ENCODE peak calls at places on chromosome 11, in ten cellular contexts. V is IMR-90, D is lung, R is kidney, F is SK-N-SH, M is esophagus squamous epithelium, N is cardiac fibroblast, Q is thoracic aorta, S is BE2C, J is epithelial cell of esophagus. H is an unnamed sample.

GRCh38 chr11:114259551-114259983 is 36.6 kb upstream of the NNMT start:
- DNase-seq in V (no peak), D (no peak), R (no peak), F (no peak), M (no peak), N (no peak), Q (no peak), S (no peak), J (no peak), H (no peak)

GRCh38 chr11:130648601-130649000 is 200.2 kb downstream of the ADAMTS15 start:
- DNase-seq in V (no peak), D (no peak), R (peak), F (no peak), M (no peak), N (peak), Q (no peak), S (no peak), J (no peak), H (no peak)

GRCh38 chr11:73287400-73288101 is 15.4 kb downstream of the P2RY6 start:
- DNase-seq in V (no peak), D (no peak), R (peak), F (no peak), M (no peak), N (peak), Q (no peak), S (peak), J (no peak), H (no peak)

GRCh38 chr11:82818399-82819043 is 81.7 kb downstream of the PRCP start:
- DNase-seq in V (no peak), D (no peak), R (no peak), F (no peak), M (no peak), N (no peak), Q (no peak), S (no peak), J (no peak), H (no peak)

GRCh38 chr11:10784229-10785145 is 24.2 kb downstream of the EIF4G2 start:
- DNase-seq in V (peak), D (no peak), R (no peak), F (peak), M (no peak), N (peak), Q (no peak), S (peak), J (no peak), H (no peak)

GRCh38 chr11:35165416-35166368 is 26.7 kb downstream of the CD44 start:
- DNase-seq in V (peak), D (peak), R (no peak), F (no peak), M (no peak), N (peak), Q (no peak), S (no peak), J (peak), H (peak)

GRCh38 chr11:45371251-45371749 is 85.2 kb upstream of the SYT13 start:
- DNase-seq in V (peak), D (peak), R (no peak), F (peak), M (no peak), N (peak), Q (no peak), S (peak), J (peak), H (peak)

GRCh38 chr11:100445231-100445735 is 241.8 kb upstream of the ARHGAP42 start:
- DNase-seq in V (no peak), D (no peak), R (no peak), F (no peak), M (no peak), N (peak), Q (no peak), S (no peak), J (peak), H (no peak)

GRCh38 chr11:68808787-68809186 is 32.9 kb downstream of the CPT1A start:
- DNase-seq in V (no peak), D (no peak), R (no peak), F (no peak), M (no peak), N (no peak), Q (no peak), S (no peak), J (no peak), H (no peak)

GRCh38 chr11:118530180-118530682 is 761 bp upstream of the TMEM25 start:
- DNase-seq in V (peak), D (no peak), R (no peak), F (no peak), M (no peak), N (no peak), Q (no peak), S (no peak), J (no peak), H (no peak)

DNA sequence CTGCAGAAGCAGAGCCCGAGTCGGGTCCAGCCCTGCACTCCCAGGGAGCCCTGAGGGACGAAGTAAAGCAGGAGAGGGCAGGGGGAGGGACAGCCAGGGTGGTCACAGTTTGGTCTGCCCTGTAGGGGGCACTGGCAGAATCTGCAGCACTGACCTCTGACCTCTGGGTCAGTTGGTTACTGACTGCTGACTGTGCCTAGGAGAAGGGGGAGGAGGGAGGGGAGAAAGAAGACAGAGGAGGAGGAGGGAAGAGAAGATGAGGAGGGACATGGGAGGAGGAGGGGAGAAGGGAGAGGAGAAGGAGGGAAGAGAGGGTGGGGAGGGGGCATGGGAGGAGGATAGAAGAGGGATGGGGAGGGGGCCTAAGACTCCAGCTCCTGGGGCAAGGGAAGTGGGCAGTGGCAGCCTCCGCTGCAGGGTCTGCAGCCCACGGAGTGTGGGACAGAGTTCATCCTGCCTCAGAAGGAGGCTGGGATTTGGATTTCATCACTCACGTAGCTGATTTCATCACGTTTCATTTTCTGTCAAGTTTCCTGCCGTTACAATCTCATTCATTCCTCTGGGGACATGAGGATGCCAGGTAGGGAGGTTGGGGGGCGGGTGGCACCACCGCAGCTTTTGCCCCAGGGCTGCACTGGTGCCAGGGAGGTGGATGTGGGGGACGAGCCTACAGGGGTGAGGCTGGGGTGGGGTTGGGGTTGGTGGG is 55.2 kb downstream of the FLRT1 start:
- DNase-seq in V (peak), D (no peak), R (no peak), F (no peak), M (no peak), N (peak), Q (no peak), S (no peak), J (peak), H (peak)
- H3K4me3 ChIP-seq in V (no peak), D (no peak), R (no peak), F (no peak), M (no peak), N (no peak), Q (no peak), S (no peak), J (no peak), H (no peak)

GRCh38 chr11:74683279-74683871 is 47.9 kb downstream of the CHRDL2 start:
- DNase-seq in V (no peak), D (no peak), R (peak), F (peak), M (no peak), N (peak), Q (no peak), S (peak), J (no peak), H (peak)
- TF ChIP-seq CTCF in V (peak), D (no peak), R (peak), F (peak), M (peak), N (peak), Q (peak), S (peak), J (peak), H (peak)

GRCh38 chr11:115267228-115267627 is 237.0 kb downstream of the CADM1 start:
- DNase-seq in V (no peak), D (no peak), R (no peak), F (no peak), M (no peak), N (no peak), Q (no peak), S (no peak), J (no peak), H (no peak)
- H3K4me3 ChIP-seq in V (no peak), D (no peak), R (no peak), F (no peak), M (no peak), N (no peak), Q (no peak), S (no peak), J (no peak), H (no peak)

GRCh38 chr11:128448487-128448886 is 138.9 kb downstream of the ETS1 start:
- DNase-seq in V (peak), D (no peak), R (peak), F (no peak), M (no peak), N (no peak), Q (no peak), S (no peak), J (peak), H (peak)

GRCh38 chr11:128453444-128454336 is 133.7 kb downstream of the ETS1 start:
- DNase-seq in V (peak), D (peak), R (peak), F (no peak), M (no peak), N (peak), Q (peak), S (no peak), J (peak), H (peak)

GRCh38 chr11:128450882-128451647 is 136.3 kb downstream of the ETS1 start:
- DNase-seq in V (no peak), D (no peak), R (peak), F (no peak), M (no peak), N (no peak), Q (no peak), S (no peak), J (no peak), H (no peak)

GRCh38 chr11:128448981-128449713 is 138.2 kb downstream of the ETS1 start:
- DNase-seq in V (no peak), D (no peak), R (no peak), F (no peak), M (no peak), N (peak), Q (no peak), S (no peak), J (no peak), H (no peak)

DNA sequence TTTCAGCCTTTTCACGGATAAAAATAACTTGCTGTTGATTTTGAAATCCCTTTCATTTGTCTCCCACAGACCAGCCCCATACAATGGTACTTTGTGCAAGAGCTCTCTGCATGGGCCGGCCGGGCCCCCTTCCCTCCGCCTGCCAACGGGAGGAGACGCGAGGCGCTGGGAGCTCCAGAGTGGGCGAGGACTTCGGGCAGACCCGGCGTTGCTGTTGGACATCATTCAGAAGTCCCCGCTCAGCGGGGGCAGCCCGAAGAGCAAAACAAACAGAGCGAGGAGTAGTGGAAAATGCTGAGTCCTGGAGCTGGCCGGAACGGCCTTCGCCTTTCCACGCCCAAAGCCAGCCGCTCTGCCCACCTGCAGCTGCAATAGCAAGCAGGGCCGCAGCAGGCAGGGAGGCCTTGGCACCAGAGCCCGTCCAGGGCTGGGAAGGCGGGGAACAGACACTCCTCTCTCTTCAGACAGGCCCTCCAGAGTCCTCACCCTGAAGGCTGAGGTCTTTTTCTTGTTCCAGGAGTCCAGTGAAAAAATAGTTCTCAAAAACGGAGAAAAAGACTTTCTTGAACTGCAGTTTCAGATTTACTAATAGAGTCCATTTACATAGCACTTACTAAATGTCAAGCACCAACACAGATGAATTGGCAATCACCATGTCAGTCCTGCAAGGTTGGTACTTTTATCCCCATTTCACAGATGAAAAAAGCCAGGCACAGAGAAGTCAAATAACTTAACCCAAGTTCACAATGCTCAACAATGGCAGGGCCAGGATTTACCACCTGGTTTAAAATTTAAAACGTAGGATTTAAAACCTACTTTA is 135.5 kb downstream of the ETS1 start:
- DNase-seq in V (peak), D (peak), R (peak), F (no peak), M (no peak), N (peak), Q (no peak), S (no peak), J (no peak), H (no peak)
- TF ChIP-seq CTCF in V (no peak), D (no peak), R (no peak), F (no peak), M (no peak), N (no peak), Q (no peak), S (no peak), J (no peak), H (no peak)

DNA sequence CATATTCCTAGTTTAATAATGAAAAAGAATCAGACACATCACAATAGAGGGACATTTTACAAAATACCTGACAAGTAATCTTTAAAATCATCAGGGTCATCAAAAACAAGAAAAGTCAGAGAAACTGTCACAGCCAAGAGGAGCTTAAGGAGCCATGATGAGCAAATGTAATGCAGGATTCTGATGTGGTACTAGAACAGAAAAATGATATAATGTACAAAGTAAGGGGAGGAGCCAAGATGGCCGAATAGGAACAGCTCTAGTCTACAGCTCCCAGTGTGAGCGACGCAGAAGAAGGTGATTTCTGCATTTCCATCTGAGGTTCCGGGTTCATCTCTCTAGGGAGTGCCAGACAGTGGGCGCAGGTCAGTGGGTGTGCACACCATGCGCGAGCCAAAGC is 198.0 kb upstream of the FAT3 start:
- DNase-seq in V (no peak), D (no peak), R (no peak), F (no peak), M (no peak), N (no peak), Q (no peak), S (no peak), J (no peak), H (no peak)
- H3K4me3 ChIP-seq in V (no peak), D (no peak), R (no peak), F (no peak), M (no peak), N (no peak), Q (no peak), S (no peak), J (no peak), H (no peak)

DNA sequence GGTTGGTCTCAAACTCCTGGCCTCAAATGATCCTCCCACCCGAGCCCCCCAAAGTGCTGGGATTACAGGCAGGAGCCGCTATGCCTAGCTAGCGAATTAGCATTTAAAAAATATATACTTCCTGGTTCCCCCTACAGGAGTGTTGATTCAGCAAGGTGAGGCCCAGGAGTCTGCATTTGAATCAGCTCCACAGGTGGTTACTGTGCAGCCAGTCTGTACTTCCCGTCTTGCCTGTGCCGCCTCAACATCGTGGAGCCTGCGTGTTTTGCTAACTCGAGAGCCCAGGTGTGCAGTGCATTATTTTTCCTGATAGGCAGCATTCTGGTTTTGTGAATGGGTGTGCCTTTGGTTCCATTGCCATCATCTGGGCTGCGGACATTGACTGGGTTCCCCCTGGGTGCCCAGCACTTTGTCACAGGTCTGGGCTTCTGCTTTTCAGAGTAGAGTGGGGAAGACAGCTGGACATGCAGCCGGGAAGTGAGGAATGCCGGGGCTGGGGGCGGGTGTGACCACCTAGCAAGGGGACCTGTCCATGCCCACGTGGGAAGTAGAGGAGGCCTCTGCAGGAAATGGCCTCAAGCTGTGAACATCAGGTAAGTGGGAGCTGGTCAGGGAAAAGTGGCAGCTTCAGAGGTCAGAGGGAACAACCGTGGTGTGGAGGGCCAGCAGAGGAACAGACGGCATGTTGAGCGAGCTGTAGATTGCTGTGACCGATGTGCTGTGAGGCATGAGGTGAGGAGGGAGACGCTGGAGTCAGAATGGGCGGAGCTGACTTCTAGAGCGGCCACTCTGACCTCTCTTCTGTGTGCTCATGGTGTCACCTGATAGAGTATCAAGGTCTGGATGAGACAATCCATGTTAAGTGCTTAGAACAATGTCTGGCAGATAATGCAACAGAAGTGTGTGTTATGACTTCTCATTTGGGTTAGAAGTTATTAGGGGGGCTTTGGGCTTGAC is 42.2 kb downstream of the PPFIA1 start:
- DNase-seq in V (no peak), D (no peak), R (no peak), F (no peak), M (no peak), N (no peak), Q (no peak), S (no peak), J (no peak), H (no peak)
- TF ChIP-seq CTCF in V (no peak), D (no peak), R (no peak), F (no peak), M (no peak), N (no peak), Q (no peak), S (no peak), J (no peak), H (no peak)

DNA sequence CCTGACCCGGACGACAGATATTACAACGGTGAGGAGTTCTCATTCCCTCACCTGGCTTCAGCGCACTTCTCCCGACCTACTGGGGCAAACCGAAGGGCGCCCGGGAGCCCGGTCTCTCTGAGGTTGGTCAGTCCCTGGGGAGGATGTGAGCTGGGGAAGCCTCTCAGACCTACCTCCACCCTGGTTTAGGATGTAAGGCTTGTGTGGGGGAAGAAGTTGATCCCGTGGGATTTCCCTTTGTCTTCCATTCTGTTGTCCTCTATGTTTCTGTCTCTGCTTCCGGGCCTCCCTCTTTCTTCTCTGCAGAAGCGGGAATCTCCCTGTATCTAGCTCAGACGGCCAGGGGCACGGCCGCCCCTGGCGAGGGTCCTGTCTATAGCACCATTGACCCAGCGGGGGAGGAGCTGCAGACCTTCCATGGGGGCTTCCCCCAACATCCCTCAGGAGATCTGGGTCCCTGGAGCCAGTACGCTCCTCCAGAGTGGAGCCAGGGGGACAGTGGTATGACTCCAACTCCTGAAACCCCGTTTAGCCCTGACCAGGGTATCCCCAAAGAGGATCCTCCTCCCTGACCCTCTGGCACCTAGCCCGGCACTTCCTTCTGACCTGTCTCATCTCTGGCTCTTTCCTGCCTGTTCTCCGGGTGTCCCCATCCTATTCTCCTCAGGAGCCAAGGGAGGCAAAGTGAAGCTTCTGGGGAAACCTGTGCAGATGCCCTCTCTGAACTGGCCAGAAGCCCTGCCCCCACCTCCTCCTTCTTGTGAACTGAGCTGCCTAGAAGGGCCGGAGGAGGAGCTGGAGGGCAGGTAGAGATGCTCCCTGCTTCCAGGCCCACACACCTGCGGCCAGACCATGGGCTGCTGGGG is 12.6 kb downstream of the ROBO3 start:
- DNase-seq in V (no peak), D (no peak), R (no peak), F (no peak), M (no peak), N (no peak), Q (no peak), S (no peak), J (no peak), H (no peak)
- H3K4me3 ChIP-seq in V (peak), D (no peak), R (peak), F (peak), M (peak), N (peak), Q (peak), S (no peak), J (peak), H (peak)

DNA sequence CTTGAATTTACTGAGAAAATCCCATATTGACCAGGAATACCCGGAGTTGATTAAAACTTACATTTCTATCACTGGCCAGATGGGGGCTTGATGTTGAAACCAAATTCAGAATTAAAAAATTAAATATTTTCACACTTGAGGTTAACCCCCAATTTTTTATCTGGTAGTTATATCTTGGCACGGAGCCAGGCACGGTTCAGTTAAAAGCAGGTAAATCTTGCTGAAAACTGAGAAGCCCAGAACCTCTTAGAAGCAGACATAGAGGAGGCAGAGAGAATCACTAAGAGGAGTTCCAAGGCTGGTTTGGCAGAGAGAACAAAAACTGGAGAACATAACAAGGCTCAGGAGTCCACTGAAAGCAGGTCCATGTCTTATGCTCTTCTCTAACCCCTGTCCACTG is 77.7 kb downstream of the USP35 start:
- DNase-seq in V (no peak), D (no peak), R (no peak), F (no peak), M (no peak), N (no peak), Q (no peak), S (no peak), J (no peak), H (no peak)
- TF ChIP-seq CTCF in V (no peak), D (no peak), R (no peak), F (peak), M (no peak), N (no peak), Q (no peak), S (peak), J (no peak), H (no peak)